ENCODE peak calls at places on chromosomes 6 and 20, in ten cellular contexts. One of them, this sample, is unnamed.

GRCh38 chr6:166656269-166657206 is 29.5 kb upstream of the RPS6KA2 start:
- DNase-seq in glutamatergic neuron: no peak
- DNase-seq in endothelial cell: no peak
- DNase-seq in HCT116: no peak
- DNase-seq in fibroblast of lung: peak
- DNase-seq in RWPE2: no peak
- DNase-seq in mucosa of descending colon: no peak
- DNase-seq in prostate gland: no peak
- DNase-seq in RWPE1: no peak
- DNase-seq in H9: no peak
- DNase-seq in this sample: no peak

GRCh38 chr20:36105731-36106226 is 48.8 kb upstream of the EPB41L1 start:
- DNase-seq in RWPE1: no peak
- DNase-seq in fibroblast of lung: no peak
- DNase-seq in prostate gland: no peak
- DNase-seq in mucosa of descending colon: peak
- DNase-seq in RWPE2: no peak
- DNase-seq in H9: no peak
- DNase-seq in glutamatergic neuron: no peak
- DNase-seq in HCT116: no peak
- DNase-seq in endothelial cell: no peak
- DNase-seq in this sample: no peak

GRCh38 chr6:147578159-147578558 is 69.7 kb downstream of the SAMD5 start:
- DNase-seq in HCT116: no peak
- DNase-seq in glutamatergic neuron: no peak
- DNase-seq in prostate gland: no peak
- DNase-seq in fibroblast of lung: no peak
- DNase-seq in RWPE2: no peak
- DNase-seq in endothelial cell: no peak
- DNase-seq in RWPE1: no peak
- DNase-seq in mucosa of descending colon: no peak
- DNase-seq in H9: no peak
- DNase-seq in this sample: no peak

GRCh38 chr6:134520181-134521115 is 202.5 kb upstream of the SGK1 start:
- DNase-seq in fibroblast of lung: no peak
- DNase-seq in prostate gland: no peak
- DNase-seq in glutamatergic neuron: no peak
- DNase-seq in H9: no peak
- DNase-seq in mucosa of descending colon: no peak
- DNase-seq in endothelial cell: no peak
- DNase-seq in RWPE2: no peak
- DNase-seq in RWPE1: no peak
- DNase-seq in HCT116: no peak
- DNase-seq in this sample: no peak

GRCh38 chr20:43658723-43659419 is 8.0 kb upstream of the MYBL2 start:
- DNase-seq in H9: no peak
- DNase-seq in mucosa of descending colon: no peak
- DNase-seq in glutamatergic neuron: no peak
- DNase-seq in fibroblast of lung: no peak
- DNase-seq in prostate gland: no peak
- DNase-seq in RWPE1: no peak
- DNase-seq in endothelial cell: no peak
- DNase-seq in RWPE2: no peak
- DNase-seq in HCT116: no peak
- DNase-seq in this sample: no peak

GRCh38 chr6:34226731-34227586 is 9.7 kb upstream of the HMGA1 start:
- DNase-seq in mucosa of descending colon: no peak
- DNase-seq in endothelial cell: no peak
- DNase-seq in fibroblast of lung: no peak
- DNase-seq in HCT116: no peak
- DNase-seq in prostate gland: no peak
- DNase-seq in RWPE2: no peak
- DNase-seq in glutamatergic neuron: no peak
- DNase-seq in H9: peak
- DNase-seq in RWPE1: no peak
- DNase-seq in this sample: no peak

GRCh38 chr20:54324041-54324440 is 116.2 kb downstream of the PFDN4 start:
- DNase-seq in prostate gland: no peak
- DNase-seq in glutamatergic neuron: no peak
- DNase-seq in H9: no peak
- DNase-seq in RWPE1: no peak
- DNase-seq in fibroblast of lung: no peak
- DNase-seq in mucosa of descending colon: no peak
- DNase-seq in HCT116: no peak
- DNase-seq in RWPE2: no peak
- DNase-seq in endothelial cell: no peak
- DNase-seq in this sample: no peak

GRCh38 chr6:14066782-14067406 is 50.7 kb upstream of the CD83 start:
- DNase-seq in glutamatergic neuron: no peak
- DNase-seq in mucosa of descending colon: peak
- DNase-seq in prostate gland: peak
- DNase-seq in RWPE2: no peak
- DNase-seq in fibroblast of lung: peak
- DNase-seq in H9: no peak
- DNase-seq in HCT116: peak
- DNase-seq in RWPE1: peak
- DNase-seq in endothelial cell: peak
- DNase-seq in this sample: no peak

GRCh38 chr20:18991012-18991411 is 177.4 kb downstream of the SCP2D1 start:
- DNase-seq in H9: no peak
- DNase-seq in HCT116: no peak
- DNase-seq in prostate gland: no peak
- DNase-seq in endothelial cell: no peak
- DNase-seq in mucosa of descending colon: no peak
- DNase-seq in RWPE1: no peak
- DNase-seq in RWPE2: no peak
- DNase-seq in glutamatergic neuron: no peak
- DNase-seq in fibroblast of lung: no peak
- DNase-seq in this sample: no peak

GRCh38 chr20:6231551-6231950 is 108.7 kb upstream of the FERMT1 start:
- DNase-seq in prostate gland: no peak
- DNase-seq in fibroblast of lung: peak
- DNase-seq in endothelial cell: no peak
- DNase-seq in HCT116: no peak
- DNase-seq in glutamatergic neuron: no peak
- DNase-seq in mucosa of descending colon: no peak
- DNase-seq in H9: no peak
- DNase-seq in RWPE1: peak
- DNase-seq in RWPE2: no peak
- DNase-seq in this sample: no peak

GRCh38 chr6:21500314-21500713 is 93.2 kb upstream of the SOX4 start:
- DNase-seq in glutamatergic neuron: no peak
- DNase-seq in RWPE1: no peak
- DNase-seq in mucosa of descending colon: no peak
- DNase-seq in HCT116: no peak
- DNase-seq in fibroblast of lung: no peak
- DNase-seq in RWPE2: no peak
- DNase-seq in prostate gland: no peak
- DNase-seq in H9: no peak
- DNase-seq in endothelial cell: no peak
- DNase-seq in this sample: no peak

GRCh38 chr6:797479-798077 is 104.6 kb upstream of the EXOC2 start:
- DNase-seq in RWPE1: peak
- DNase-seq in endothelial cell: peak
- DNase-seq in RWPE2: no peak
- DNase-seq in prostate gland: peak
- DNase-seq in HCT116: peak
- DNase-seq in mucosa of descending colon: peak
- DNase-seq in fibroblast of lung: peak
- DNase-seq in H9: no peak
- DNase-seq in glutamatergic neuron: no peak
- DNase-seq in this sample: no peak

GRCh38 chr6:125236536-125237327 is 65.0 kb downstream of the HDDC2 start:
- DNase-seq in HCT116: no peak
- DNase-seq in RWPE2: no peak
- DNase-seq in mucosa of descending colon: no peak
- DNase-seq in fibroblast of lung: peak
- DNase-seq in glutamatergic neuron: no peak
- DNase-seq in H9: no peak
- DNase-seq in RWPE1: peak
- DNase-seq in prostate gland: no peak
- DNase-seq in endothelial cell: no peak
- DNase-seq in this sample: no peak

GRCh38 chr20:24629668-24630067 is 160.2 kb downstream of the SYNDIG1 start:
- DNase-seq in H9: no peak
- DNase-seq in RWPE2: no peak
- DNase-seq in RWPE1: no peak
- DNase-seq in fibroblast of lung: no peak
- DNase-seq in endothelial cell: no peak
- DNase-seq in mucosa of descending colon: no peak
- DNase-seq in HCT116: no peak
- DNase-seq in prostate gland: peak
- DNase-seq in glutamatergic neuron: no peak
- DNase-seq in this sample: no peak

DNA sequence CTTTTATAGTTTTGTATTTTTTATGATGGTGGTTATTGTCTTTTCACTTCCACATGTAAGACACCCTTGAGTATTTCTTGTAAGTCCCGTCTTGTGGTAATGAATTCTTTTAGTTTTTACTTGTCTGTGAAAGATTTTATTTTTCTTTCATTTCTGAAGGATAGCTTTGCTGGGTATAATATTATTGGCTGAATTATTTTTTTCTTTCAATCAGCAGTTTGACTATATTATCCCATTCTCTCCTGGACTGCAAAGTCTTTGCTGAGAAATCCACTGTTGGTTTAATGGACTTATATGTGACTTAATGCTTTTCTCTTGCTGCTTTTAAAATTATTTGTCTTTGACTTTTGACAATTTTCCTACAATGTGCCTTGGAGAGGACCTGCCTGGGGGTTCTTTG is 13.8 kb downstream of the KIF25 start:
- DNase-seq in endothelial cell: no peak
- DNase-seq in RWPE2: no peak
- DNase-seq in fibroblast of lung: no peak
- DNase-seq in H9: no peak
- DNase-seq in RWPE1: no peak
- DNase-seq in mucosa of descending colon: no peak
- DNase-seq in glutamatergic neuron: no peak
- DNase-seq in HCT116: no peak
- DNase-seq in prostate gland: no peak
- DNase-seq in this sample: no peak
- TF ChIP-seq CTCF in endothelial cell: no peak
- TF ChIP-seq CTCF in RWPE2: no peak
- TF ChIP-seq CTCF in fibroblast of lung: no peak
- TF ChIP-seq CTCF in H9: no peak
- TF ChIP-seq CTCF in RWPE1: no peak
- TF ChIP-seq CTCF in mucosa of descending colon: no peak
- TF ChIP-seq CTCF in glutamatergic neuron: no peak
- TF ChIP-seq CTCF in HCT116: no peak
- TF ChIP-seq CTCF in prostate gland: no peak
- TF ChIP-seq CTCF in this sample: no peak

DNA sequence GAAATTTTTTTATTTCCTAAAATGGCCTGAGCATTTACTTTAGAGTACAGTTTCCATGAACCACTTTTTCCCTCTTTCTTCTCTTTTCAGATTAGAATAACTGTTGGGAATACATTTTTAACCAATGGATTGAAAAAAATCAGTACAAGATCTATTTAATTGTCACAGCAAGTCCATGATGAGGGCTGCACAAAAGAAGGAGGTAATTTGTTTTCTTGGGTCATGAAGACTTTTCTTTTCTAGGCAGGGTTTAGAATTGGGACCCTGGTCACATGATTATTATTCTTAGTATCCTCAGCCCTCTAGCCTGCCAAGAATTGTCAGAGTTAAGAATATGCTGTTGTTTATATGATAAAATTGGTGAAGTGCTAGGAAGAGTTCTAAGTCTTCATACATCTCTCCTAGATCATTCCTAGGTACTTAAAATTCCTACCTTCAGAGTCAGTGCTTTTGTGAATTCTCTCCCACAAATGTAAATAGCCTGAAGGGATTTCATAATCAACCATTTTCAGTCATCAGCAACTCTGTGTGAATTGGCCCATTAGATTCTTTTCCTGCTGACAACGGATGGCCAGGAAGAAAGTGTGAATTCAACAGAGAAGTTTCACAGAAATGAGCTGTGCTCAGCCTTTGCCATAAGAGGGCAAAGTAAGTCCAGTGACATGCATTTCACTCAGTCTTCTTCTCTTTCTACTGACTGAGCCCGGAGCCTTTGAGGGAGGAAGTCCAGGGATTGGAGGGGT is 32.4 kb upstream of the TPBG start:
- DNase-seq in HCT116: no peak
- DNase-seq in H9: peak
- DNase-seq in RWPE1: peak
- DNase-seq in glutamatergic neuron: no peak
- DNase-seq in fibroblast of lung: peak
- DNase-seq in endothelial cell: no peak
- DNase-seq in RWPE2: no peak
- DNase-seq in mucosa of descending colon: no peak
- DNase-seq in prostate gland: no peak
- DNase-seq in this sample: no peak
- TF ChIP-seq CTCF in HCT116: no peak
- TF ChIP-seq CTCF in H9: peak
- TF ChIP-seq CTCF in RWPE1: peak
- TF ChIP-seq CTCF in glutamatergic neuron: no peak
- TF ChIP-seq CTCF in fibroblast of lung: peak
- TF ChIP-seq CTCF in endothelial cell: no peak
- TF ChIP-seq CTCF in RWPE2: peak
- TF ChIP-seq CTCF in mucosa of descending colon: no peak
- TF ChIP-seq CTCF in prostate gland: no peak
- TF ChIP-seq CTCF in this sample: no peak

GRCh38 chr6:112086744-112087135 is 542 bp downstream of the TUBE1 start:
- DNase-seq in H9: no peak
- DNase-seq in RWPE2: no peak
- DNase-seq in endothelial cell: no peak
- DNase-seq in mucosa of descending colon: peak
- DNase-seq in HCT116: peak
- DNase-seq in glutamatergic neuron: no peak
- DNase-seq in fibroblast of lung: peak
- DNase-seq in RWPE1: peak
- DNase-seq in prostate gland: no peak
- DNase-seq in this sample: no peak
- TF ChIP-seq CTCF in H9: peak
- TF ChIP-seq CTCF in RWPE2: peak
- TF ChIP-seq CTCF in endothelial cell: no peak
- TF ChIP-seq CTCF in mucosa of descending colon: no peak
- TF ChIP-seq CTCF in HCT116: peak
- TF ChIP-seq CTCF in glutamatergic neuron: no peak
- TF ChIP-seq CTCF in fibroblast of lung: peak
- TF ChIP-seq CTCF in RWPE1: peak
- TF ChIP-seq CTCF in prostate gland: no peak
- TF ChIP-seq CTCF in this sample: no peak

DNA sequence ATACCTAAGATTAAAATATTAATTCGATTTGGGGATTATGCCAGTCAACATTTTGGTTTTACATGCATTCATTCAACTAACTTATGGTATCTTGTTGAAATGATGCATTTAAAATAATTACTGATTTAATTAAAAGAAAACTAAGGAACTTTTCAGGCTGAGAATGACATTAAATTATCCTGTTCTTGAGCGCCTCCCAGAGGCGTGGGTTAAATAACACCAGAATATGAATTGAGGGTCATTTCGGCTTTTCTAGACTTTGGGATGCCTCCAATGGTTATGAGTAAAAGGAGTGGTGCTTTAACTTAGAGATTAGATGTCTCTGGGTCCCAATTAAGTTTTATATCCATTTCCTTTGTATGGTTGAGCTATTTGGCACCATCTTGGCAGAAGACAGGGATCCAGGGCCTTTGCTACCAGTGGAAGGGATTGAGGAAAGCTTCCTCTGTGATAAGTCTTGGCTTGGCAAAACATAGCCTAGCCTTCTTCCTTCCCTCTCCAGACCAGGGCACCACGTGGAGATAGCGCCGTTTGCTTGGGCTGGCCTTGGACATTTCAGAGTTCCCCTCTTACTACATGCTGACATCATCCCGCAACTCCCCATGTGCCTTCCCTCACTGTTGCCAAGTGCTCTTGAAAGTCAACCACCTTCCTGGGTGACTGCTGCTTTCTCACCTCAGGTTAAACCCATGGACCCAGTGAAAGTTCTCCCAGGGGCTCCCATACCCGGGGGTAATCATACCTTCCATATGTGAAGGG is 28.7 kb downstream of the GNAS start:
- DNase-seq in glutamatergic neuron: no peak
- DNase-seq in RWPE2: no peak
- DNase-seq in RWPE1: no peak
- DNase-seq in fibroblast of lung: no peak
- DNase-seq in H9: no peak
- DNase-seq in mucosa of descending colon: no peak
- DNase-seq in prostate gland: no peak
- DNase-seq in HCT116: no peak
- DNase-seq in endothelial cell: no peak
- DNase-seq in this sample: no peak
- TF ChIP-seq CTCF in glutamatergic neuron: peak
- TF ChIP-seq CTCF in RWPE2: peak
- TF ChIP-seq CTCF in RWPE1: peak
- TF ChIP-seq CTCF in fibroblast of lung: peak
- TF ChIP-seq CTCF in H9: peak
- TF ChIP-seq CTCF in mucosa of descending colon: no peak
- TF ChIP-seq CTCF in prostate gland: no peak
- TF ChIP-seq CTCF in HCT116: peak
- TF ChIP-seq CTCF in endothelial cell: peak
- TF ChIP-seq CTCF in this sample: no peak